ENCODE peak calls at places on chromosomes 7 and 10, in eight cellular contexts. A is IMR-90, Y is Calu3, H is thoracic aorta, C is fibroblast of villous mesenchyme, G is heart left ventricle, R is endothelial cell of umbilical vein, J is PC-3. L is an unnamed sample.

GRCh38 chr10:124151466-124152095 is 58.2 kb upstream of the CHST15 start:
- DNase-seq in Y (no peak), J (no peak), H (no peak), G (no peak), R (no peak), C (no peak), A (no peak), L (no peak)

GRCh38 chr7:45660201-45660900 is 86.2 kb downstream of the ADCY1 start:
- DNase-seq in C (no peak), H (no peak), Y (no peak), J (no peak), G (no peak), R (no peak), A (no peak), L (no peak)

GRCh38 chr10:126350216-126350992 is 37.9 kb downstream of the ADAM12 start:
- DNase-seq in H (no peak), A (peak; percentile 90), R (peak; percentile 2), Y (peak; percentile 6), G (no peak), J (peak; percentile 92), C (peak; percentile 38), L (no peak)

GRCh38 chr7:45129181-45129800 is 17.8 kb upstream of the TBRG4 start:
- DNase-seq in Y (no peak), G (no peak), A (no peak), C (no peak), H (no peak), R (no peak), J (no peak), L (no peak)

GRCh38 chr7:80453699-80454340 is 58.0 kb downstream of the GNAT3 start:
- DNase-seq in J (peak; percentile 57), H (no peak), R (peak; percentile 59), Y (peak; percentile 11), G (no peak), A (peak; percentile 56), C (peak; percentile 46), L (peak; percentile 13)

GRCh38 chr10:47184724-47185330 is 115.2 kb upstream of the GDF10 start:
- DNase-seq in G (no peak), C (no peak), Y (no peak), H (no peak), J (no peak), A (no peak), R (no peak), L (no peak)

GRCh38 chr7:112195717-112196116 is 10.5 kb downstream of the DOCK4 start:
- DNase-seq in J (no peak), A (no peak), H (no peak), G (no peak), C (no peak), R (no peak), Y (no peak), L (no peak)

GRCh38 chr10:63866747-63867140 is 345.5 kb downstream of the REEP3 start:
- DNase-seq in J (peak; percentile 75), Y (peak; percentile 18), G (no peak), C (peak; percentile 14), A (no peak), H (no peak), R (peak; percentile 45), L (no peak)

GRCh38 chr7:80087768-80088170 is 46.9 kb upstream of the GNAI1 start:
- DNase-seq in H (no peak), R (no peak), Y (no peak), C (peak; percentile 82), J (peak; percentile 32), A (no peak), G (no peak), L (no peak)

GRCh38 chr10:21503580-21503979 is 21.9 kb downstream of the SKIDA1 start:
- DNase-seq in J (no peak), G (no peak), C (no peak), A (no peak), R (no peak), Y (no peak), H (no peak), L (no peak)

GRCh38 chr10:5488272-5489161 is 10.9 kb downstream of the CALML5 start:
- DNase-seq in R (no peak), H (no peak), G (no peak), C (no peak), J (peak; percentile 80), Y (peak; percentile 21), A (no peak), L (no peak)

GRCh38 chr10:27618036-27618615 is 114.0 kb downstream of the RAB18 start:
- DNase-seq in H (no peak), Y (no peak), J (no peak), G (no peak), A (no peak), R (peak; percentile 50), C (peak; percentile 49), L (no peak)

GRCh38 chr10:80464557-80465466 is 10.7 kb downstream of the TSPAN14 start:
- DNase-seq in C (no peak), G (peak; percentile 52), R (peak; percentile 78), J (no peak), H (no peak), A (peak; percentile 45), Y (peak; percentile 56), L (peak; percentile 60)

GRCh38 chr7:107742678-107743566 is 1.0 kb upstream of the CBLL1 start:
- DNase-seq in C (no peak), Y (no peak), G (peak; percentile 63), A (no peak), H (no peak), R (no peak), J (no peak), L (no peak)

GRCh38 chr7:27361522-27361921 is 118.9 kb downstream of the EVX1 start:
- DNase-seq in J (no peak), A (no peak), C (no peak), Y (no peak), G (no peak), R (no peak), H (no peak), L (no peak)

GRCh38 chr10:113171662-113172061 is 221.6 kb downstream of the TCF7L2 start:
- DNase-seq in C (no peak), Y (no peak), R (no peak), J (no peak), G (no peak), A (no peak), H (no peak), L (no peak)

GRCh38 chr7:148773344-148773743 is 74.6 kb downstream of the CUL1 start:
- DNase-seq in R (no peak), J (no peak), A (no peak), Y (no peak), H (no peak), C (no peak), G (no peak), L (peak; percentile 60)

DNA sequence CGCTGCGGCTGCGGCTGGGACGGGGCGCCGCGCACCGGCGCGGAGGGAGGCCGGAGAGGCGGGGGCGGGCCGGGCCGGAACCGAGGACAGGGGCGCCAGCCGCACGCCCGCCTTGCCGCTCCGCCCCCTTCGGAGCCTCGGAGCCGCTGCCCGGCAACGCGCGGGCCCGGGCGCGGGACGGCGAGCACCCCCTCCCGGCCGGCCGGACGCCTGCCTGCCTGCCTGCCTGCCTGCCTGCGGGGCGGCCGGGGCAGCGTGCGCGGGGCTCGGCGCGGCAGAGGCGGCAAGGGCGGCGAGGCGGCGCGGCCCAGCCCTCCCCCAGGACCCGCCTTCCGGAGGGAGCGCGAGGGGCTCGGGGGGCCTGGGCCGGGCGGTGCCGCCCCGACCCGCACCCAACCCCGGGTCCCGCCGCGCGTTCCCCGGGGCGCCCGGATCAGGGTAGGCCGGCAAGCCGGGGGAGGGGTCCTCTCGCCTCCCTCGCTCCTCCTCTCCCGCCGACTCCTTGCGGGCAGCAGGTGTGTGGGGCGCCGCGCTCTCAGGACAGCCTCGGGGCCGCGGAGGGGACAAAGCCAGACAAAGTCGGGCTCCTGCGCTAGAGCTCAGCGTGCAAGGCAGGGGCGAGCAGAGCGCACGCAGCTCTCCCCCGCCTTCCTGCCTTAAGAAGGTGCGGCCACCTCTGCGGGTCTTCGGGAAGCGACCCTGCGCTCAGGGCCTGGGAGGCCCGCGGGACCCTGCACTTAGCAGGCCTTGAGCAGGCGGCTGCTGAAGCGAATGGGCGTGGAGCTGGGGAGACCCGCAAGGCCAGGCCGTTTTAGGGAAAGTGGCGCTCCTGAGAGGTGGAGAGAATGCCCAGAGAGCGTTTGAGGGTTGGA is at the start of gene KIAA1549:
- DNase-seq in R (peak; percentile 62), Y (peak; percentile 85), J (peak; percentile 77), C (peak; percentile 59), H (no peak), A (peak; percentile 64), G (peak; percentile 60), L (peak; percentile 57)
- TF ChIP-seq CTCF in R (peak; percentile 21), Y (peak; percentile 17), J (no peak), C (no peak), H (no peak), A (peak; percentile 58), G (no peak), L (no peak)

DNA sequence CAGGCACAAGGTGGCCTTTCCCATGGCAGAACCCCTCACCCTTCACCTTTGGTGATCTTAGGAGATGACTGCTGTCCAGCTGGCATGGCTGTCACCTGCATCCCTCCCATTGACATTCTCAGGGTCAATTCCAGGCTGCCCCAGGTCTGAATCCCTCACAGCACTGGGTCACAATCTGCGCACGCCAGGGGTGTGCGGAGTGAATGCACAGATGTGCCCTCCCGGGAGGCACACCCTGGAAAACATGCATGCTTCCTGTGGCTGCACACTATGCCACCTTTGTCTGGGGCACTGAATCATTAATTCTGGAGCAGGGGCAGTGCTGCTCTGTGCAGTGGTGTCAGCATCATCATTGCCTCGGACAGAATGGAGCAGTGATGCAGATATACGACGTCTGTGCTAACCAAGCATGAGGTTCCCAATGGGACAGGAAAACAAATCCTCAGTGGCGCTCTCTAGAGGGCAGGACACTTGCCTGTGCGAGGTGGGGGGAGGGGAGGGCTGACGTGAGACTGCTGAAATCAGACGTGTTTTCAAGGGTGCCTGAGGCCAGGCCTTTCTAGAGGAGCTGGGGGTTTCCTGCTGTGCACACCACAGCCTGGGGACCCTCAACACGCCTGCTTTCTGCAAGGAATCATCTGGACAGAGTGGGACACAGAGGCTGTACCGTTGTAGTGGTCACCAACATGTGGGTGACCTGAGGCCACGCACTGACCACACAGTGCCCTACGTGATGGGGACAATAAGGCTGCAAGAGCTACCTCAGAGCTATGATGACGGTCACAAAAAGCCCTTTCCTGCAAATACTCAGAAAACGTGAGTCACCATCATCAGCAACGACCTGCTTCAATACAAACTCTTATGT is 77.9 kb downstream of the HIPK2 start:
- DNase-seq in C (no peak), Y (no peak), G (no peak), R (no peak), J (no peak), H (no peak), A (no peak), L (peak; percentile 61)
- TF ChIP-seq CTCF in C (no peak), Y (no peak), G (no peak), R (no peak), J (peak; percentile 33), H (no peak), A (no peak), L (no peak)

DNA sequence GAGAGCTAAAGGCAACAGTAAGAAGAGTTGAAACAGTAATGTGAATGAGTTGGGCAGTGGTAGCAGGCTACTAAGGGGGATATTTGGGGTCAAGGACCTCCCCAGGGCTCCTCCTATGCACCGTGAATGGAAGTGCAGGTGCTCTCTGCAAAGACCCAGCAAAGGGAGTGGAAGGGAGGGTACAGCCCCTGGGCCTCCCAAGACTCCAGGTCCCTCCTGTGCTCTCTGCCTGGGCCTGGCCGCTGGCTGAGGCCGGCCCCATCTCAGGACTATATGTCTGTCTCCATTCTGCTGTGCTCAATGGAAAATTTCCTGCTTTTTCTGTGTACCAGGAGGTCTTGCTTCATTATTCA is 372.1 kb upstream of the MKI67 start:
- DNase-seq in Y (no peak), G (no peak), H (no peak), A (no peak), R (no peak), C (no peak), J (no peak), L (no peak)
- TF ChIP-seq CTCF in Y (no peak), G (no peak), H (no peak), A (no peak), R (no peak), C (no peak), J (no peak), L (no peak)

GRCh38 chr10:85147346-85148250 is 819.2 kb downstream of the CCSER2 start:
- DNase-seq in J (no peak), R (no peak), A (no peak), G (no peak), C (no peak), Y (no peak), H (no peak), L (no peak)
- TF ChIP-seq CTCF in J (no peak), R (no peak), A (no peak), G (no peak), C (no peak), Y (no peak), H (no peak), L (no peak)